ENCODE peak calls at places on chromosomes 11 and 22, in four cellular contexts. L is mucosa of descending colon, A is hepatocyte, S is tibial artery. Y is an unnamed sample. For H3K4me1, the result is how much of the 10 kb centered on the place peaks cover.

GRCh38 chr22:46352691-46353386 is 17.3 kb downstream of the TRMU start:
- DNase-seq in L (peak), A (peak), S (no peak), Y (peak)

GRCh38 chr11:108466405-108466804 is 924 bp downstream of the C11orf65 start:
- DNase-seq in L (peak), A (no peak), S (no peak), Y (no peak)

GRCh38 chr11:87722756-87723599 is 452.3 kb downstream of the RAB38 start:
- DNase-seq in L (peak), A (peak), S (no peak), Y (peak)

GRCh38 chr11:79663012-79663411 is 222.2 kb upstream of the TENM4 start:
- DNase-seq in L (no peak), A (no peak), S (no peak), Y (no peak)

GRCh38 chr11:110454609-110455008 is 24.9 kb downstream of the FDX1 start:
- DNase-seq in L (no peak), A (no peak), S (no peak), Y (no peak)

GRCh38 chr22:35601743-35602633 is 15.1 kb downstream of the MB start:
- DNase-seq in L (no peak), A (peak), S (peak), Y (no peak)

GRCh38 chr11:46295312-46295995 is 18.0 kb downstream of the CREB3L1 start:
- DNase-seq in L (peak), A (peak), S (peak), Y (peak)

GRCh38 chr11:3838504-3838903 is 2.3 kb downstream of the RHOG start:
- DNase-seq in L (no peak), A (no peak), S (no peak), Y (no peak)

GRCh38 chr11:10875430-10876021 is 17.7 kb upstream of the ZBED5 start:
- DNase-seq in L (no peak), A (no peak), S (no peak), Y (no peak)

GRCh38 chr11:8239056-8239455 is 24.6 kb downstream of the LMO1 start:
- DNase-seq in L (no peak), A (no peak), S (no peak), Y (no peak)

GRCh38 chr22:19109198-19110063 is 12.8 kb downstream of the DGCR2 start:
- DNase-seq in L (no peak), A (peak), S (peak), Y (peak)

GRCh38 chr22:28898233-28898629 is 14.9 kb downstream of the ZNRF3 start:
- DNase-seq in L (no peak), A (no peak), S (no peak), Y (no peak)

GRCh38 chr22:50529416-50530279 is at the start of gene TYMP:
- DNase-seq in L (peak), A (peak), S (no peak), Y (no peak)

GRCh38 chr11:25981998-25982397 is 349.9 kb upstream of the ANO3 start:
- DNase-seq in L (no peak), A (peak), S (no peak), Y (peak)

GRCh38 chr11:763549-764321 is 13.6 kb downstream of the GATD1 start:
- DNase-seq in L (peak), A (no peak), S (no peak), Y (no peak)

GRCh38 chr11:17371614-17372013 is 16.8 kb downstream of the KCNJ11 start:
- DNase-seq in L (no peak), A (no peak), S (no peak), Y (peak)

GRCh38 chr11:15800121-15800800 is 556.1 kb downstream of the SOX6 start:
- DNase-seq in L (peak), A (peak), S (peak), Y (no peak)

GRCh38 chr11:31500560-31500959 is 8.9 kb downstream of the IMMP1L start:
- DNase-seq in L (no peak), A (no peak), S (no peak), Y (no peak)

GRCh38 chr22:23114721-23115020 is 27.1 kb downstream of the RSPH14 start:
- DNase-seq in L (no peak), A (no peak), S (no peak), Y (no peak)

GRCh38 chr22:44483878-44484277 is 14.2 kb downstream of the RTL6 start:
- DNase-seq in L (no peak), A (peak), S (no peak), Y (peak)

GRCh38 chr11:15258433-15259350 is 144.0 kb downstream of the INSC start:
- DNase-seq in L (no peak), A (peak), S (no peak), Y (peak)

GRCh38 chr11:12124306-12124705 is 13.9 kb downstream of the MICAL2 start:
- DNase-seq in L (no peak), A (no peak), S (no peak), Y (no peak)

GRCh38 chr22:47337161-47337621 is 574.7 kb downstream of the TBC1D22A start:
- DNase-seq in L (peak), A (no peak), S (no peak), Y (no peak)

GRCh38 chr22:45709004-45709739 is 37.5 kb downstream of the ATXN10 start:
- DNase-seq in L (no peak), A (no peak), S (no peak), Y (peak)

GRCh38 chr11:19670030-19670761 is 42.4 kb upstream of the NAV2 start:
- DNase-seq in L (no peak), A (peak), S (peak), Y (no peak)

GRCh38 chr11:134472188-134472455 is 60.1 kb upstream of the B3GAT1 start:
- DNase-seq in L (no peak), A (no peak), S (no peak), Y (no peak)

GRCh38 chr22:29167032-29167911 is 38.4 kb upstream of the EMID1 start:
- DNase-seq in L (peak), A (no peak), S (no peak), Y (no peak)

GRCh38 chr22:24156146-24156914 is 25.0 kb upstream of the SUSD2 start:
- DNase-seq in L (peak), A (peak), S (no peak), Y (peak)

GRCh38 chr11:78453140-78453935 is 35.7 kb upstream of the GAB2 start:
- DNase-seq in L (no peak), A (no peak), S (no peak), Y (no peak)

GRCh38 chr22:28544431-28544868 is 135.2 kb downstream of the TTC28 start:
- DNase-seq in L (no peak), A (no peak), S (no peak), Y (peak)

GRCh38 chr11:112588252-112588668 is 327.6 kb upstream of the PLET1 start:
- DNase-seq in L (peak), A (peak), S (peak), Y (peak)

GRCh38 chr22:32661296-32661695 is 140.2 kb upstream of the TIMP3 start:
- DNase-seq in L (no peak), A (peak), S (peak), Y (peak)

GRCh38 chr11:117072517-117073218 is 25.6 kb downstream of the SIK3 start:
- DNase-seq in L (no peak), A (peak), S (no peak), Y (no peak)

GRCh38 chr11:57460017-57460755 is at the start of gene RTN4RL2:
- DNase-seq in L (peak), A (peak), S (peak), Y (peak)

GRCh38 chr22:31870890-31871289 is 73.4 kb upstream of the YWHAH start:
- DNase-seq in L (no peak), A (peak), S (no peak), Y (no peak)

GRCh38 chr11:71454470-71455113 is 1.6 kb downstream of the NADSYN1 start:
- DNase-seq in L (peak), A (peak), S (no peak), Y (no peak)

GRCh38 chr22:19869497-19870152 is 15.0 kb upstream of the GNB1L start:
- DNase-seq in L (no peak), A (no peak), S (peak), Y (no peak)

GRCh38 chr11:57641426-57641825 is 8.3 kb downstream of the YPEL4 start:
- DNase-seq in L (no peak), A (peak), S (no peak), Y (peak)

DNA sequence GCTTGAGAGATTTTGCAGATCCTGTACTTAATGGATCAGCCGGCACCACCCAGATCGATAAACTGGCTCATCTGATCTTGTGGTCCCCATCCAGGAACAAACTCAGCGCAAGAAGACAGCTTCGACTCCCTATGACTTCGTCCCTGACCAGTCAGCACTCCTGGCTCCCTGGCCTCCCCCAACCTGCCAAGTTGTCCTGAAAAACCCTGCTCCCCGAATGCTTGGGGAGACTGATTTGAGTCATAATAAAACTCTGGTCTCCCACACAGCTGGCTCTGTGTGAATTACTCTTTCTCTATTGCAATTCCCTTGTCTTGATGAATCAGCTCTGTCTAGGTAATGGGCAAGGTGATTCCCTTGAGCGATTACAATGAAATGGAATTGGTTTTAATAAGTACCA is 29.5 kb downstream of the OR2AG2 start:
- DNase-seq in L (no peak), A (no peak), S (no peak), Y (no peak)
- H3K4me1 ChIP-seq in L (under half), A (under half), S (under half), Y (under half)

DNA sequence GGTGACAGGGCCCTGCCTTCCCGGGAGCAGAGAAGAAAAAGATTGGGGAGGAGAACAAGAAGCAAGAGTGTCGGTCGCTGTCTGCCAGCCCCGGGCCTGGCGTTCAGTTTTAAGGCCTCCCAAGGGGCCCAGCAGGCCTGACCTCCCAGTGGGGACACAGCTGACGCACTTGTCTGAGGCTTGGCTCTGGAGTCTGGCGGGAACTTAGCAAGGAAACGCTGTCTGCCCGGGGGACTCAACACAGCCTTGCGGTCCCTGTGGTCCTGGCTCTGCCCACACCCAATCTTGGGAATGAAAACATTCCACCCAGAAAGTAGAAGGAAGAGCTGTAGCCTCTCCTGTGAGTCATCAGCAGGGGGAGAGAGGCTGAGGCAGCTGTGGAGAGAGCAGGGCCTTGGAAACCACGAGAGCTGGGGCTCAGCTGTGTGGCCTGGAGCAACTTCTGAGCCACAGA is 54.4 kb downstream of the TRAF6 start:
- DNase-seq in L (peak), A (peak), S (peak), Y (peak)
- H3K4me1 ChIP-seq in L (under half), A (under half), S (half or more), Y (under half)

DNA sequence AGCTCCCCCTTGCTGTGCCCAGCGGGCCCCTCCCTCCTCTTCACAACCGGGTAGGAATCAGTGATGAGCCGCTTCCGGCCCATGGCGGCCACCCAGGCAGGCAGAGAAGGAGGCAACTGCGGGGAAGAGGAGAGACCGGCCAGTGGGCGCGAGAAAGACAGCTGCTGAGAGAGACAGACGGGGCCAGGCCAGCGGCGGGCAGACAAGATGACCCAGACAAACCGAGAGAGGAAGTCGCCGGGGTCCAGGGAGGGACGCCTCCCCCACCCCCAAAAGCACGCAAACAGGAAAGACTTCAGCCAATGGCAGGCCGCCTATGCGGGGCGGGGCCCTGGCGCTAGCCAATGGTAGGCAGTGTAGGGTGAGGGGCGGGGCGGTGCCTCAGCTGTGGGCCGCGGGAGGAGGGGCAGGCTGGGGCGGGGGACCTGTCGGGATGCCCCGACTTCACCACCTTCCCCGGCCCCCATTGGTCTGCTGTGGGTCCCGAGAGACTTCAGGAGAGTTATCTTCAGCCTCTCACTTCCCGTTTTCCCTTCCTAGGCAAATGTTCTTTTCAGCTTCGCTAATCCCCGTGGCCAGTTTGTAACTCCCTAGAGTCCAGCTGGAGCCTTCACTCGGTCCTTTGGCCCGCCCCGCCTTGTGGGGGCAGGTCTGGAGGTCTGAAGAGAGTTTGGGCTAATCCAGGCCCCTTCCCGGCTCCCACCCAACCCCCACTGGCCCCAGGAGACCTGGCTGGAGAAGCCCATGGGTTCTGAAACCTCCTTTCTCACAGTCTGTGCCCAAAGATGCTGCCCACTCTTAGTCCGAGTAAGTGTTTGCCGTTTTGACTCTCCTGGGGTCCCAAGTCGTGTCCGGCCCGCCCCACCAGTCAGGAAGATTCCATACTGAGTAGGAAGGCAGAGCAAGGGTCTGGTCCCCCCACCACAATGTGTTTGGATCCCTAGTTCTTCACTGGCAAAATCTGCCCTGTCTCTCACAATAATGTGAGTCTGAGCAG is at the start of gene POLD4:
- DNase-seq in L (peak), A (peak), S (peak), Y (peak)
- H3K4me1 ChIP-seq in L (half or more), A (half or more), S (half or more), Y (under half)

GRCh38 chr11:33263549-33263948 is 6.4 kb downstream of the HIPK3 start:
- DNase-seq in L (no peak), A (no peak), S (no peak), Y (no peak)

GRCh38 chr11:33266418-33267215 is 9.4 kb downstream of the HIPK3 start:
- DNase-seq in L (no peak), A (peak), S (peak), Y (no peak)

GRCh38 chr11:33268945-33269567 is 11.9 kb downstream of the HIPK3 start:
- DNase-seq in L (no peak), A (no peak), S (no peak), Y (peak)

GRCh38 chr11:33262016-33262638 is 4.9 kb downstream of the HIPK3 start:
- DNase-seq in L (no peak), A (no peak), S (no peak), Y (peak)

DNA sequence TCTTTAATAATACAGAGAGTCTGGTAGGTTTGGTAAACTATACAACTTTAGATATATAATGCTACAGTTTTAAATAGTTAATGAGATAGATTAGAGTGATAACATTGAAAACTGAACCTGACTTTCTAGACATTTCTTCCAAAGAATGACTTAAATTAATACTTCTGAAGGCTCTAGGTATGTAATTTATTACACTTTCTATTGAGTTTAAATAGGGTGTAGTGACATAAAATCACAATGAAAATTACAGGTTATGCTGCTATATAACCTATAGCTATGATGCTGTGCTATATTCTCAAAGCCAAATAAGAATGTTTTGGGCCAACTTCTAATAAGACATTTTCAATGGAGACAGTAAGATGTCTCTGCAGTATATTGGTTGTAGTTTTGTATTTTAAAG is 7.7 kb downstream of the HIPK3 start:
- DNase-seq in L (no peak), A (no peak), S (no peak), Y (no peak)
- H3K4me1 ChIP-seq in L (under half), A (under half), S (half or more), Y (under half)

DNA sequence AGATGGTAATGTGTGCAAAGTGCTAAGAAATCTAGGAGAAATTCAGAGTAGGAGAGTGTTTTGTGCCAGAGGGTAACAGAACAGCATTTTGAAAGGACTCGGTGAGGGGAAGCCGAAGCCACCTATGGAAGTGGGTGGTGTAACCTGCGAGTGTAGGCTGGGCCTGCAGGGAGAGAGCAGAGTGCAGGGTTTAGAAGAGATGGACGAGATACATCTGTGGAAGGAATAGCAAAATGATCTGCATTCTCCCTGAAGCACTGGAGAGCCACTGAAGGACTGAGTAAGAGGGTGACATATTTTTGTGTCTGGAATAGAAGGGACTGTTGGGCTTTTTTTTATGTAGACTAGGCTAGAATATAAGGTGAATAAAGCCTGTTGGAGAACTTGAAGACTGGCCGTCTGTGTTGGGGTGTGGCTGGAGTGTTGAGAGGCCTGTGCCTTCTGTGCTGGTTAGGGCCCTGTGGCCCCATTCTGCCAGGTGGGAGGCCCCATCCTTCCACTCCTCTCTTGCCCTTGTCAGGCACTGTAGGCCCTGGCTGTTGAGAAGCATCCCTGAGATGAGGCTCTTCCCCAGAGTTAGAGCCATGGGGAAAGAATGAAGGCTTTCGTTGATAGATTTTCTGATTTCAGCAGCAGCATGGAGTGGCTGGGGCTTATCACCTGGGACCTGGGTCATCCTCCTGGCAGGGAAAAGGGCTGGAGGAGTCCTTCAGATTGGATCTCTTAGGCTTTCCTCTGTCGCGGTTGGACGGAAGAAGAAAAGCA is 102.2 kb downstream of the ZBTB16 start:
- DNase-seq in L (no peak), A (no peak), S (no peak), Y (no peak)
- H3K4me1 ChIP-seq in L (half or more), A (half or more), S (half or more), Y (under half)

DNA sequence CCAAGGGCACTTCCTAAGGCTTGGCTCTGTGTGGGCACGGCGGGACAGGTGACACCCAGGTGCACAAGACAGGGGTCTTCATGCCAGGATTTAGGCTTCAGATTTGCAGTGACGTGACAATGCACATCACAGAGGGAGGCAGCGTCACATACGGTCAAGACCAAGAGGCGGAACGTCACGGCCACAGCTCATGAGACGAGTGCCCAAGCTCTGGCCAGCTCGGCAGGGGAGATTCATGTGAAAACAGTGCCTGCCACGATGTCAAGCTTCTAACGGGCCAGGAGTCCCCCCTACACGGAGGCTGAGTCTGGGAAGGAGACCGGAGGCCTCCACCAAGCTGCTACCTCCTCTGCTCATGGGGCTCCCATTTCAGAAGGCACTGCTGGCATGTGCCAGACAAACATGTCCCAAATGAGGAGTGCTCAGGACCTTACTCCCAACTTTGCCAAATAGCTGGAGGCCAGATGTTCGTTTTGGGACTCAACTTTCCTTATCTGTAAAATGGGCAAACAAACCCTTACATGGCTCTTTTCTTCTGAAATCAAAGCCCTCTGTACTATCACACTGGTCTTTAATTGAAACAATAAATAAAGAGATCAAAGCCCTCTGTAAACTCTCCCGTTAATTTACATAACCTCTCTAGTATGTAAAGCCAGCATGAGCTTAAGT is 16.6 kb downstream of the VPS37C start:
- DNase-seq in L (no peak), A (no peak), S (no peak), Y (no peak)
- H3K4me1 ChIP-seq in L (under half), A (under half), S (half or more), Y (under half)

GRCh38 chr11:44939673-44940072 is 11.0 kb downstream of the TP53I11 start:
- DNase-seq in L (no peak), A (no peak), S (peak), Y (peak)
- H3K4me1 ChIP-seq in L (under half), A (under half), S (under half), Y (under half)

Y was measured in cardiac muscle cell.